ENCODE peak calls at places on chromosomes 4 and X, in eight cellular contexts. I, H, G, Y, L, S, O and U are unnamed samples.

GRCh38 chrX:19602866-19603620 is 87.7 kb upstream of the MAP3K15 start:
- DNase-seq in I (no peak), H (no peak), G (no peak), Y (no peak), L (no peak), S (peak), O (no peak), U (no peak)

GRCh38 chr4:10096201-10096975 is 20.2 kb downstream of the WDR1 start:
- DNase-seq in I (no peak), H (peak), G (no peak), Y (peak), L (peak), S (peak), O (no peak), U (no peak)

GRCh38 chrX:96820935-96821334 is 62.8 kb upstream of the RPA4 start:
- DNase-seq in I (no peak), H (no peak), G (no peak), Y (no peak), L (no peak), S (no peak), O (no peak), U (no peak)

GRCh38 chrX:12999422-12999821 is 24.5 kb downstream of the TMSB4X start:
- DNase-seq in I (no peak), H (peak), G (no peak), Y (peak), L (no peak), S (no peak), O (no peak), U (no peak)

GRCh38 chr4:64497526-64497925 is 88.3 kb upstream of the TECRL start:
- DNase-seq in I (no peak), H (no peak), G (no peak), Y (no peak), L (no peak), S (no peak), O (no peak), U (no peak)

GRCh38 chr4:91746551-91746950 is 557.2 kb upstream of the GRID2 start:
- DNase-seq in I (no peak), H (no peak), G (no peak), Y (no peak), L (no peak), S (no peak), O (no peak), U (no peak)

GRCh38 chr4:29375716-29376115 is 1344.5 kb upstream of the PCDH7 start:
- DNase-seq in I (no peak), H (no peak), G (no peak), Y (no peak), L (no peak), S (no peak), O (peak), U (no peak)

GRCh38 chr4:3713346-3713745 is 52.8 kb upstream of the ADRA2C start:
- DNase-seq in I (no peak), H (no peak), G (no peak), Y (no peak), L (no peak), S (no peak), O (no peak), U (no peak)

GRCh38 chr4:65063601-65064000 is 606.7 kb downstream of the EPHA5 start:
- DNase-seq in I (no peak), H (no peak), G (no peak), Y (no peak), L (no peak), S (no peak), O (no peak), U (no peak)

GRCh38 chrX:17812763-17813162 is 48.3 kb downstream of the RAI2 start:
- DNase-seq in I (no peak), H (no peak), G (no peak), Y (no peak), L (no peak), S (no peak), O (peak), U (no peak)

GRCh38 chr4:15655223-15656037 is at the start of gene FBXL5:
- DNase-seq in I (peak), H (peak), G (peak), Y (peak), L (peak), S (no peak), O (peak), U (peak)

GRCh38 chr4:77538144-77538543 is 67.5 kb upstream of the CXCL13 start:
- DNase-seq in I (no peak), H (peak), G (no peak), Y (no peak), L (no peak), S (peak), O (no peak), U (no peak)

GRCh38 chrX:107675823-107676555 is 47.7 kb downstream of the PRPS1 start:
- DNase-seq in I (no peak), H (peak), G (no peak), Y (no peak), L (peak), S (no peak), O (no peak), U (no peak)

GRCh38 chr4:3824521-3825270 is 58.5 kb downstream of the ADRA2C start:
- DNase-seq in I (no peak), H (no peak), G (no peak), Y (no peak), L (peak), S (no peak), O (no peak), U (no peak)

GRCh38 chr4:139020384-139020783 is 4.8 kb downstream of the NOCT start:
- DNase-seq in I (peak), H (no peak), G (no peak), Y (no peak), L (no peak), S (no peak), O (peak), U (no peak)

GRCh38 chr4:104451573-104451972 is 43.1 kb downstream of the CXXC4 start:
- DNase-seq in I (no peak), H (peak), G (no peak), Y (no peak), L (no peak), S (no peak), O (no peak), U (no peak)

GRCh38 chr4:165580379-165580905 is 201.6 kb downstream of the CPE start:
- DNase-seq in I (no peak), H (no peak), G (no peak), Y (no peak), L (no peak), S (peak), O (no peak), U (no peak)

GRCh38 chr4:105088110-105088879 is 58.4 kb upstream of the TET2 start:
- DNase-seq in I (peak), H (no peak), G (no peak), Y (no peak), L (no peak), S (no peak), O (no peak), U (no peak)

GRCh38 chr4:172356002-172356401 is 542.8 kb downstream of the GALNTL6 start:
- DNase-seq in I (no peak), H (no peak), G (no peak), Y (no peak), L (no peak), S (no peak), O (no peak), U (no peak)

GRCh38 chr4:172725581-172725980 is 443.0 kb upstream of the GALNT7 start:
- DNase-seq in I (no peak), H (no peak), G (no peak), Y (no peak), L (no peak), S (no peak), O (no peak), U (no peak)

GRCh38 chrX:72297953-72298730 is 7.6 kb downstream of the CITED1 start:
- DNase-seq in I (peak), H (peak), G (no peak), Y (no peak), L (no peak), S (no peak), O (peak), U (no peak)

GRCh38 chr4:3253808-3254207 is 4.8 kb downstream of the MSANTD1 start:
- DNase-seq in I (peak), H (no peak), G (no peak), Y (no peak), L (peak), S (no peak), O (peak), U (no peak)

GRCh38 chr4:129672941-129673340 is 577.0 kb downstream of the C4orf33 start:
- DNase-seq in I (no peak), H (no peak), G (no peak), Y (no peak), L (no peak), S (no peak), O (peak), U (no peak)

GRCh38 chrX:47483310-47484268 is 567 bp upstream of the ZNF41 start:
- DNase-seq in I (no peak), H (no peak), G (peak), Y (no peak), L (peak), S (no peak), O (peak), U (no peak)

GRCh38 chrX:97189668-97190067 is 306.0 kb downstream of the RPA4 start:
- DNase-seq in I (no peak), H (no peak), G (no peak), Y (no peak), L (no peak), S (no peak), O (no peak), U (no peak)

GRCh38 chrX:34656467-34656841 is 631 bp downstream of the TMEM47 start:
- DNase-seq in I (peak), H (no peak), G (no peak), Y (no peak), L (peak), S (no peak), O (peak), U (no peak)

GRCh38 chr4:122666527-122667245 is 45.8 kb upstream of the IL21 start:
- DNase-seq in I (no peak), H (no peak), G (no peak), Y (no peak), L (no peak), S (peak), O (no peak), U (no peak)